ENCODE peak calls at places on chromosomes 3 and 15, in four cellular contexts. Y, A, X and N are unnamed samples.

GRCh38 chr3:129609591-129610169 is 3.2 kb upstream of the PLXND1 start:
- DNase-seq in A (no peak), Y (no peak), X (no peak), N (no peak)

GRCh38 chr3:171646357-171647133 is 163.7 kb downstream of the PLD1 start:
- DNase-seq in X (no peak), Y (no peak), A (no peak), N (peak; percentile 65)

GRCh38 chr15:45399381-45400212 is 21.3 kb upstream of the GATM start:
- DNase-seq in A (no peak), X (peak; percentile 50), Y (no peak), N (peak; percentile 18)

GRCh38 chr3:184003187-184003967 is 14.3 kb downstream of the ABCC5 start:
- DNase-seq in X (peak; percentile 18), A (no peak), Y (no peak), N (no peak)

GRCh38 chr3:52428151-52429005 is 16.5 kb downstream of the SEMA3G start:
- DNase-seq in X (peak; percentile 69), A (no peak), Y (no peak), N (peak; percentile 38)

GRCh38 chr15:57872281-57873010 is 165.9 kb downstream of the POLR2M start:
- DNase-seq in X (no peak), Y (no peak), A (no peak), N (no peak)

GRCh38 chr3:86961297-86961696 is 29.7 kb downstream of the VGLL3 start:
- DNase-seq in Y (no peak), X (no peak), A (no peak), N (no peak)

GRCh38 chr3:99878005-99878404 is 60.3 kb downstream of the CMSS1 start:
- DNase-seq in Y (no peak), A (no peak), X (no peak), N (peak; percentile 30)

GRCh38 chr3:106086636-106087035 is 217.8 kb upstream of the CBLB start:
- DNase-seq in A (no peak), Y (no peak), X (no peak), N (no peak)

GRCh38 chr3:122942937-122943827 is 84.4 kb downstream of the SEMA5B start:
- DNase-seq in A (peak; percentile 78), X (peak; percentile 13), Y (no peak), N (peak; percentile 38)

GRCh38 chr3:10669490-10670048 is 146.5 kb upstream of the SLC6A11 start:
- DNase-seq in X (no peak), A (no peak), Y (no peak), N (no peak)

GRCh38 chr15:33021806-33022389 is 172.6 kb downstream of the FMN1 start:
- DNase-seq in Y (no peak), A (no peak), X (peak; percentile 56), N (peak; percentile 55)

GRCh38 chr3:120244834-120245225 is 40.2 kb downstream of the GPR156 start:
- DNase-seq in X (no peak), Y (no peak), A (no peak), N (no peak)

GRCh38 chr3:76122007-76122406 is 336.7 kb upstream of the ZNF717 start:
- DNase-seq in X (no peak), Y (no peak), A (no peak), N (no peak)

GRCh38 chr15:73915085-73915484 is 11.2 kb upstream of the LOXL1 start:
- DNase-seq in Y (no peak), A (no peak), X (no peak), N (no peak)

GRCh38 chr15:85725019-85725418 is 69.7 kb downstream of the KLHL25 start:
- DNase-seq in Y (no peak), X (no peak), A (no peak), N (no peak)

GRCh38 chr15:49624046-49624445 is 3.2 kb downstream of the DTWD1 start:
- DNase-seq in Y (no peak), X (peak; percentile 75), A (no peak), N (no peak)

GRCh38 chr3:72721696-72722381 is 126.4 kb downstream of the SHQ1 start:
- DNase-seq in Y (no peak), X (no peak), A (no peak), N (no peak)